ENCODE peak calls at places on chromosomes 3 and 15, in eight cellular contexts. L, G, M, F, Y, U, R and E are unnamed samples.
A peak's percentile ranks its signal among the peaks of the same experiment; 100 is the strongest.

GRCh38 chr3:78820497-78820896 is 947.3 kb downstream of the ROBO1 start:
- DNase-seq in F (no peak), U (no peak), M (no peak), G (no peak), Y (no peak), L (no peak), R (no peak), E (no peak)

GRCh38 chr3:187828571-187829452 is 83.5 kb upstream of the BCL6 start:
- DNase-seq in L (no peak), F (no peak), M (no peak), R (no peak), Y (no peak), G (no peak), U (no peak), E (no peak)

GRCh38 chr15:34984884-34985630 is 3.0 kb downstream of the ZNF770 start:
- DNase-seq in R (no peak), F (no peak), L (no peak), G (no peak), Y (peak; percentile 29), M (no peak), U (no peak), E (no peak)

GRCh38 chr3:117734431-117734830 is 1024.9 kb downstream of the TUSC7 start:
- DNase-seq in Y (peak; percentile 54), R (no peak), G (no peak), L (no peak), M (peak; percentile 39), U (no peak), F (no peak), E (peak; percentile 21)

GRCh38 chr3:144187531-144188230 is 216.1 kb downstream of the DIPK2A start:
- DNase-seq in Y (peak; percentile 89), L (no peak), R (no peak), U (no peak), M (no peak), F (no peak), G (no peak), E (no peak)

GRCh38 chr15:41955807-41956525 is 16.4 kb downstream of the EHD4 start:
- DNase-seq in R (no peak), M (no peak), G (no peak), L (no peak), Y (no peak), F (no peak), U (peak; percentile 52), E (no peak)

GRCh38 chr15:83248151-83248851 is 36.2 kb downstream of the BNC1 start:
- DNase-seq in R (peak; percentile 49), U (peak; percentile 28), F (peak; percentile 4), Y (peak; percentile 74), M (peak; percentile 63), L (no peak), G (peak; percentile 42), E (peak; percentile 62)

GRCh38 chr15:57537072-57537471 is 54.6 kb upstream of the MYZAP start:
- DNase-seq in R (no peak), M (peak; percentile 65), G (no peak), U (no peak), L (no peak), Y (peak; percentile 81), F (no peak), E (no peak)